ENCODE peak calls at places on chromosomes 16 and 17, in four cellular contexts. Y, N, I and O are unnamed samples.

GRCh38 chr16:56608876-56609462 is 585 bp downstream of the MT2A start:
- DNase-seq in N (no peak), I (no peak), Y (no peak), O (peak)

GRCh38 chr16:58464047-58464915 is 35.7 kb upstream of the NDRG4 start:
- DNase-seq in I (peak), Y (no peak), N (no peak), O (peak)

GRCh38 chr16:70298988-70299938 is at the start of gene DDX19B:
- DNase-seq in I (peak), N (peak), Y (peak), O (peak)

GRCh38 chr17:82228842-82229685 is at the start of gene SLC16A3:
- DNase-seq in I (no peak), Y (peak), N (no peak), O (peak)

GRCh38 chr16:51971184-51971583 is 575.8 kb downstream of the TOX3 start:
- DNase-seq in N (no peak), Y (peak), I (no peak), O (no peak)

GRCh38 chr17:82917656-82918345 is 78.0 kb upstream of the ZNF750 start:
- DNase-seq in N (no peak), Y (peak), I (no peak), O (peak)

GRCh38 chr17:2337811-2338657 is 733 bp downstream of the SGSM2 start:
- DNase-seq in Y (peak), N (no peak), I (no peak), O (peak)

GRCh38 chr17:68355093-68355492 is 63.8 kb downstream of the ARSG start:
- DNase-seq in I (no peak), N (no peak), Y (peak), O (no peak)

GRCh38 chr17:20235747-20236146 is 226.6 kb downstream of the SPECC1 start:
- DNase-seq in N (no peak), Y (no peak), I (no peak), O (no peak)

GRCh38 chr16:22970191-22970845 is 156.4 kb downstream of the HS3ST2 start:
- DNase-seq in Y (no peak), I (no peak), N (no peak), O (no peak)

GRCh38 chr17:22435231-22435974 is 743.1 kb downstream of the KCNJ18 start:
- DNase-seq in I (no peak), Y (no peak), N (no peak), O (no peak)

GRCh38 chr16:74297296-74297665 is 667 bp downstream of the PSMD7 start:
- DNase-seq in Y (peak), N (no peak), I (no peak), O (no peak)

GRCh38 chr16:10883004-10883403 is 6.0 kb downstream of the CIITA start:
- DNase-seq in I (no peak), N (no peak), Y (no peak), O (no peak)